ENCODE peak calls at places on chromosomes 5 and 9, in seven cellular contexts. Q is HepG2, W is HCT116, N is SK-N-SH, M is H1, L is K562, B is GM12878. Z is an unnamed sample.

GRCh38 chr5:127930311-127930710 is 153.3 kb upstream of the SLC12A2 start:
- DNase-seq in Q (peak), W (peak), N (no peak), M (no peak), L (no peak), B (no peak), Z (peak)

GRCh38 chr5:145283101-145283500 is 552.0 kb downstream of the PRELID2 start:
- DNase-seq in Q (no peak), W (no peak), N (no peak), M (no peak), L (no peak), B (no peak), Z (no peak)

GRCh38 chr5:146034605-146035004 is 70.8 kb downstream of the PLAC8L1 start:
- DNase-seq in Q (no peak), W (no peak), N (no peak), M (no peak), L (no peak), B (no peak), Z (no peak)

GRCh38 chr5:125813221-125813974 is 609.8 kb upstream of the GRAMD2B start:
- DNase-seq in Q (no peak), W (no peak), N (no peak), M (no peak), L (no peak), B (no peak), Z (peak)

GRCh38 chr5:157290981-157291711 is 25.2 kb downstream of the CYFIP2 start:
- DNase-seq in Q (peak), W (no peak), N (no peak), M (no peak), L (no peak), B (no peak), Z (no peak)

GRCh38 chr9:114989600-114990410 is 59.4 kb upstream of the TNFSF8 start:
- DNase-seq in Q (no peak), W (no peak), N (no peak), M (no peak), L (no peak), B (peak), Z (no peak)

GRCh38 chr5:127926974-127927373 is 156.6 kb upstream of the SLC12A2 start:
- DNase-seq in Q (no peak), W (no peak), N (no peak), M (no peak), L (no peak), B (no peak), Z (no peak)

GRCh38 chr9:88007291-88007650 is 32.9 kb upstream of the CDK20 start:
- DNase-seq in Q (no peak), W (no peak), N (no peak), M (no peak), L (no peak), B (no peak), Z (no peak)

GRCh38 chr5:175873090-175873454 is 1.7 kb downstream of the CPLX2 start:
- DNase-seq in Q (peak), W (no peak), N (peak), M (no peak), L (peak), B (no peak), Z (no peak)

GRCh38 chr5:10866913-10867312 is 105.9 kb upstream of the DAP start:
- DNase-seq in Q (no peak), W (no peak), N (no peak), M (no peak), L (no peak), B (no peak), Z (no peak)

GRCh38 chr9:114898741-114899140 is 31.6 kb downstream of the TNFSF8 start:
- DNase-seq in Q (no peak), W (no peak), N (no peak), M (no peak), L (no peak), B (no peak), Z (no peak)

GRCh38 chr9:111866976-111867375 is 29.6 kb upstream of the UGCG start:
- DNase-seq in Q (peak), W (no peak), N (no peak), M (no peak), L (peak), B (no peak), Z (no peak)

GRCh38 chr5:108311682-108312081 is 70.2 kb downstream of the FBXL17 start:
- DNase-seq in Q (no peak), W (no peak), N (no peak), M (no peak), L (no peak), B (no peak), Z (no peak)

GRCh38 chr5:150641006-150641570 is 628 bp downstream of the SYNPO start:
- DNase-seq in Q (peak), W (no peak), N (no peak), M (no peak), L (no peak), B (no peak), Z (no peak)

GRCh38 chr5:78387468-78388153 is 27.2 kb downstream of the SCAMP1 start:
- DNase-seq in Q (no peak), W (no peak), N (no peak), M (no peak), L (no peak), B (no peak), Z (no peak)

GRCh38 chr9:69371001-69371400 is 46.0 kb downstream of the ENTREP1 start:
- DNase-seq in Q (no peak), W (no peak), N (no peak), M (no peak), L (no peak), B (no peak), Z (no peak)

GRCh38 chr9:136025481-136025880 is 64.3 kb upstream of the UBAC1 start:
- DNase-seq in Q (no peak), W (no peak), N (no peak), M (no peak), L (no peak), B (no peak), Z (no peak)

GRCh38 chr5:40691894-40692293 is 12.2 kb downstream of the PTGER4 start:
- DNase-seq in Q (no peak), W (no peak), N (no peak), M (no peak), L (no peak), B (no peak), Z (no peak)

GRCh38 chr5:39547548-39548154 is 122.9 kb upstream of the DAB2 start:
- DNase-seq in Q (peak), W (peak), N (peak), M (no peak), L (peak), B (no peak), Z (peak)

GRCh38 chr5:156391139-156391538 is 64.2 kb downstream of the SGCD start:
- DNase-seq in Q (peak), W (no peak), N (no peak), M (no peak), L (no peak), B (no peak), Z (no peak)

GRCh38 chr9:98795970-98796363 is 388 bp downstream of the ANKS6 start:
- DNase-seq in Q (no peak), W (no peak), N (no peak), M (no peak), L (no peak), B (no peak), Z (no peak)

GRCh38 chr5:127572930-127573329 is 55.5 kb downstream of the PRRC1 start:
- DNase-seq in Q (no peak), W (no peak), N (no peak), M (no peak), L (no peak), B (no peak), Z (peak)

GRCh38 chr5:100901851-100902341 is 1.2 kb downstream of the ST8SIA4 start:
- DNase-seq in Q (no peak), W (no peak), N (no peak), M (no peak), L (no peak), B (no peak), Z (no peak)

GRCh38 chr5:170896779-170897178 is 35.0 kb downstream of the RANBP17 start:
- DNase-seq in Q (no peak), W (no peak), N (peak), M (peak), L (no peak), B (no peak), Z (peak)

GRCh38 chr9:91143642-91144041 is 218.1 kb downstream of the AUH start:
- DNase-seq in Q (no peak), W (no peak), N (no peak), M (no peak), L (no peak), B (no peak), Z (no peak)

GRCh38 chr9:36319806-36320205 is 61.6 kb upstream of the GNE start:
- DNase-seq in Q (peak), W (no peak), N (no peak), M (no peak), L (no peak), B (no peak), Z (no peak)

GRCh38 chr5:107806705-107807104 is 136.0 kb upstream of the EFNA5 start:
- DNase-seq in Q (no peak), W (peak), N (no peak), M (no peak), L (no peak), B (no peak), Z (peak)

GRCh38 chr9:80498165-80498564 is 926.4 kb downstream of the TLE4 start:
- DNase-seq in Q (no peak), W (no peak), N (no peak), M (no peak), L (no peak), B (no peak), Z (no peak)

GRCh38 chr9:16135916-16136315 is 583.1 kb downstream of the CCDC171 start:
- DNase-seq in Q (no peak), W (no peak), N (no peak), M (no peak), L (no peak), B (no peak), Z (no peak)

GRCh38 chr5:33299621-33300208 is 141.1 kb upstream of the TARS1 start:
- DNase-seq in Q (no peak), W (peak), N (peak), M (no peak), L (no peak), B (peak), Z (peak)

GRCh38 chr9:97412628-97413382 is 909 bp downstream of the TDRD7 start:
- DNase-seq in Q (no peak), W (no peak), N (no peak), M (no peak), L (no peak), B (no peak), Z (peak)

GRCh38 chr9:130660326-130660682 is 4.1 kb upstream of the PRDM12 start:
- DNase-seq in Q (no peak), W (no peak), N (no peak), M (no peak), L (no peak), B (no peak), Z (no peak)

GRCh38 chr9:6552033-6552737 is 93.3 kb downstream of the GLDC start:
- DNase-seq in Q (peak), W (no peak), N (peak), M (no peak), L (no peak), B (no peak), Z (no peak)

GRCh38 chr9:26706223-26706622 is 186.4 kb downstream of the CAAP1 start:
- DNase-seq in Q (no peak), W (no peak), N (no peak), M (no peak), L (no peak), B (no peak), Z (no peak)

GRCh38 chr5:65334077-65334476 is 147.6 kb downstream of the ADAMTS6 start:
- DNase-seq in Q (no peak), W (no peak), N (no peak), M (no peak), L (no peak), B (no peak), Z (no peak)

GRCh38 chr5:77426670-77427069 is 65.4 kb downstream of the WDR41 start:
- DNase-seq in Q (peak), W (no peak), N (no peak), M (no peak), L (no peak), B (no peak), Z (no peak)

GRCh38 chr5:168317521-168318147 is 26.2 kb downstream of the WWC1 start:
- DNase-seq in Q (peak), W (peak), N (peak), M (no peak), L (peak), B (no peak), Z (no peak)

GRCh38 chr5:168315416-168315990 is 24.1 kb downstream of the WWC1 start:
- DNase-seq in Q (no peak), W (no peak), N (no peak), M (no peak), L (no peak), B (no peak), Z (no peak)

GRCh38 chr5:168314735-168315411 is 23.4 kb downstream of the WWC1 start:
- DNase-seq in Q (peak), W (peak), N (no peak), M (no peak), L (no peak), B (no peak), Z (peak)

GRCh38 chr5:168317096-168317520 is 25.7 kb downstream of the WWC1 start:
- DNase-seq in Q (no peak), W (no peak), N (no peak), M (no peak), L (no peak), B (no peak), Z (no peak)

GRCh38 chr5:168315991-168316578 is 24.6 kb downstream of the WWC1 start:
- DNase-seq in Q (peak), W (no peak), N (no peak), M (no peak), L (no peak), B (no peak), Z (peak)
- TF ChIP-seq JUND in Q (no peak), W (no peak), N (no peak), M (no peak), L (no peak), B (no peak), Z (no peak)

DNA sequence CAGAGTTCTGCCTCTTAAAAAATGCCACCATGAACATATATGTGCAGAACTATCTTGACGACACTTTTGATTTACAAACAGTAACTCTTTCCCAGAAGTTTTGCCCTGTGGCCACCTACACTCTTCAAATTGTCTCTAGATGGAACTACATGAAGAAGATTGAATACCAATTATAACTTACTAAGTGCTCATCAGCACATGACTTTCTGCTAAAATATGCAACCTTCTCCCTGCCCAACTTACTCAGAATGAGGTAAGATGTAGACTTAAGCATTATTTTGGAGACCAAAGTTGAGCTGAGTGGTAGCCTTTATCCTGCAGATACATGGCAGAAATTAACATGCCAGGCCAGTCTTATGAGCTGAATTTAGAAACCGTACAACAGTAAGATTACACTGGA is 105.4 kb downstream of the SEMA5A start:
- DNase-seq in Q (no peak), W (no peak), N (no peak), M (no peak), L (no peak), B (no peak), Z (no peak)
- TF ChIP-seq JUND in Q (no peak), W (no peak), N (peak), M (no peak), L (no peak), B (no peak), Z (no peak)

GRCh38 chr9:81689343-81690175 is at the start of gene TLE1:
- DNase-seq in Q (peak), W (peak), N (peak), M (peak), L (no peak), B (peak), Z (peak)

GRCh38 chr9:81694541-81694940 is 5.2 kb upstream of the TLE1 start:
- DNase-seq in Q (no peak), W (no peak), N (no peak), M (no peak), L (no peak), B (no peak), Z (no peak)

GRCh38 chr9:81690251-81690851 is 1.0 kb upstream of the TLE1 start:
- DNase-seq in Q (no peak), W (no peak), N (no peak), M (no peak), L (no peak), B (no peak), Z (peak)

GRCh38 chr9:81693639-81694378 is 4.5 kb upstream of the TLE1 start:
- DNase-seq in Q (no peak), W (no peak), N (peak), M (no peak), L (no peak), B (no peak), Z (no peak)
- TF ChIP-seq JUND in Q (no peak), W (no peak), N (peak), M (no peak), L (no peak), B (no peak), Z (no peak)

DNA sequence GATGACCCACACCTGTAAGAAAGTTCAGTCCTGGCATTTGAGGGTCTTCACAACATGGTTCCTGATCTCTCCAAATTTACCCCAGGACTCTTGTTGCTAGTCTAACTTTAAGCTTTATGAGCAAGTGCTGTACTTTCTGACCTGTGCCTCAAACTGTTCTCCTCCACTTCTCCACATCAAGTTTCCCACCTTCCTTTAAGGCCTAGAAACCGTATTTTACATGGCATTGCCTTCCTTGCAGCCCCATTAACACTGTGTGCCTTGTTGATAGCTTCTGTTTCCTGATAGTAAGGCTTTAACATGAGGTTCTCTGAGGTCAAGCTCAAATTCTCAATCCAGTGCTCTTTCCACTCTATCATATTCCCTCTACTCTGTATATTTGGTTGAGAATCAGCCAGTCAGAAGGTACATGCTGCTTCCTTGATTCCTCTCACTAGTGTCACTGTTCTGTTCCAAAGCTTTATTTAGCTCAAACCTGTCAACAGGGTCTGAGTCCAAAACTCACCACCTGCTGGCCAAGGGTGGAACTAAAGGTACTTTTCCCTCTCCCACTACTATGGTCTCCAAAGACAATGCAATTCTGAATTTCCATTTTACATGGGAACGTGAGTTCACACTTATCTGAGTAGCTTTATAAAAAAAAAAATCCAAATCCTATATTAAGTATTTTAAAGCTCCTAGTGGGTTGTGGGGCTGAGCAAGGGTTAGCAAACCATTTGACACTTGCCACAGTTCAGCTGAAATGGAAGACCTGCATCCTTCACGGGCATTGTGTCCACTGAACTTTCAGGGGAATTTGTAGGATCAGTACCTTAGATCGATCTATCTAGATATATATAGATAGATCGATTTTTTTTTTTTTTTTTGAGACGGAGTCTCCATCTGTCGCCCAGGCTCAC is 21.1 kb downstream of the VCP start:
- DNase-seq in Q (peak), W (peak), N (peak), M (no peak), L (peak), B (no peak), Z (peak)
- TF ChIP-seq JUND in Q (no peak), W (peak), N (no peak), M (no peak), L (peak), B (no peak), Z (no peak)